ENCODE peak calls at places on chromosome 9, in six cellular contexts. S is activated CD4-positive, alpha-beta T cell treated with anti-CD3 and anti-CD28 coated beads, Interleukin-2, amount 50 U/mL, for 1 hour; W is effector memory CD4-positive, alpha-beta T cell; M is DND-41; N is NCI-H774; Z is Calu3. Y is an unnamed sample.

GRCh38 chr9:137349471-137350033 is 47.5 kb upstream of the NRARP start:
- DNase-seq in W (no peak), Z (no peak), N (no peak), M (no peak), S (no peak), Y (no peak)

GRCh38 chr9:5718296-5719032 is 89.6 kb downstream of the RIC1 start:
- DNase-seq in Z (no peak), W (no peak), N (no peak), S (no peak), M (no peak), Y (no peak)

GRCh38 chr9:126038790-126039189 is 287.8 kb upstream of the MVB12B start:
- DNase-seq in N (no peak), Z (no peak), M (no peak), W (no peak), S (no peak), Y (no peak)

GRCh38 chr9:128285033-128285784 is 9.1 kb downstream of the SWI5 start:
- DNase-seq in Z (no peak), N (no peak), W (no peak), S (no peak), M (no peak), Y (no peak)

GRCh38 chr9:96020822-96021615 is 145.5 kb downstream of the ERCC6L2 start:
- DNase-seq in M (no peak), W (no peak), N (no peak), Z (peak; percentile 4), S (peak; percentile 49), Y (no peak)

GRCh38 chr9:109653470-109653869 is 126.5 kb upstream of the PALM2AKAP2 start:
- DNase-seq in M (no peak), Z (no peak), W (no peak), N (no peak), S (no peak), Y (no peak)

GRCh38 chr9:98991981-98992884 is 48.5 kb downstream of the COL15A1 start:
- DNase-seq in N (no peak), Z (no peak), S (no peak), M (no peak), W (no peak), Y (no peak)

GRCh38 chr9:105500108-105500766 is 52.4 kb downstream of the FSD1L start:
- DNase-seq in S (no peak), N (no peak), Z (no peak), M (no peak), W (no peak), Y (no peak)

GRCh38 chr9:109060235-109060634 is 46.9 kb upstream of the CTNNAL1 start:
- DNase-seq in Z (no peak), M (no peak), S (no peak), W (no peak), N (no peak), Y (no peak)

GRCh38 chr9:129811967-129812363 is 9.0 kb downstream of the TOR1B start:
- DNase-seq in M (no peak), S (no peak), Z (no peak), N (no peak), W (no peak), Y (no peak)

GRCh38 chr9:125758986-125759811 is 12.0 kb downstream of the PBX3 start:
- DNase-seq in S (no peak), M (no peak), Z (no peak), N (peak; percentile 43), W (no peak), Y (peak; percentile 68)

GRCh38 chr9:91766301-91766700 is 183.7 kb downstream of the ROR2 start:
- DNase-seq in N (no peak), W (no peak), Z (no peak), M (no peak), S (no peak), Y (no peak)

GRCh38 chr9:36441966-36442365 is 41.9 kb upstream of the RNF38 start:
- DNase-seq in M (peak; percentile 11), Z (no peak), N (no peak), S (no peak), W (no peak), Y (no peak)

GRCh38 chr9:35749515-35750255 is 598 bp downstream of the RGP1 start:
- DNase-seq in W (peak; percentile 42), M (peak; percentile 14), Z (peak; percentile 35), S (peak; percentile 25), N (no peak), Y (no peak)

GRCh38 chr9:715743-716400 is 125.6 kb upstream of the DMRT1 start:
- DNase-seq in Z (no peak), N (no peak), S (no peak), M (no peak), W (no peak), Y (no peak)

GRCh38 chr9:111251453-111251837 is 78.6 kb downstream of the OR2K2 start:
- DNase-seq in S (no peak), W (no peak), Z (no peak), M (no peak), N (no peak), Y (no peak)

Y was measured in GDM1.